ENCODE peak calls at places on chromosomes 16 and 17, in seven cellular contexts. V, Z, P, X, D, I and J are unnamed samples.

GRCh38 chr16:73047536-73048291 is at the start of gene ZFHX3:
- DNase-seq in V (peak; percentile 87), Z (peak; percentile 75), P (peak; percentile 73), X (peak; percentile 82), D (peak; percentile 84), I (peak; percentile 33), J (peak; percentile 85)

GRCh38 chr16:2912330-2913199 is 834 bp downstream of the FLYWCH1 start:
- DNase-seq in V (peak; percentile 56), Z (peak; percentile 25), P (peak; percentile 70), X (peak; percentile 30), D (no peak), I (no peak), J (no peak)

GRCh38 chr16:89621136-89621697 is 7.8 kb downstream of the DPEP1 start:
- DNase-seq in V (no peak), Z (no peak), P (no peak), X (no peak), D (no peak), I (no peak), J (no peak)

GRCh38 chr17:40956401-40957254 is 10.1 kb downstream of the KRT39 start:
- DNase-seq in V (no peak), Z (peak; percentile 33), P (peak; percentile 96), X (no peak), D (no peak), I (peak; percentile 100), J (no peak)

GRCh38 chr17:8941520-8941919 is 24.0 kb downstream of the PIK3R5 start:
- DNase-seq in V (no peak), Z (no peak), P (no peak), X (no peak), D (no peak), I (no peak), J (no peak)

GRCh38 chr17:72373910-72374741 is 253.3 kb downstream of the SOX9 start:
- DNase-seq in V (no peak), Z (no peak), P (no peak), X (no peak), D (no peak), I (no peak), J (peak; percentile 13)

GRCh38 chr16:28824548-28824973 is 1.8 kb downstream of the ATXN2L start:
- DNase-seq in V (no peak), Z (no peak), P (no peak), X (no peak), D (no peak), I (no peak), J (no peak)

GRCh38 chr16:55035037-55035436 is 104.4 kb downstream of the IRX5 start:
- DNase-seq in V (peak; percentile 90), Z (peak; percentile 9), P (no peak), X (peak; percentile 63), D (no peak), I (peak; percentile 28), J (no peak)

GRCh38 chr16:3950343-3951193 is 70.1 kb upstream of the CREBBP start:
- DNase-seq in V (no peak), Z (peak; percentile 80), P (peak; percentile 99), X (peak; percentile 43), D (peak; percentile 92), I (peak; percentile 76), J (peak; percentile 53)

GRCh38 chr16:11323551-11324336 is 21.5 kb upstream of the RMI2 start:
- DNase-seq in V (no peak), Z (no peak), P (no peak), X (no peak), D (no peak), I (no peak), J (no peak)

GRCh38 chr17:5526821-5527598 is 40.6 kb downstream of the MIS12 start:
- DNase-seq in V (no peak), Z (peak; percentile 69), P (peak; percentile 97), X (no peak), D (peak; percentile 63), I (peak; percentile 94), J (no peak)

GRCh38 chr16:3698941-3699340 is 18.4 kb downstream of the TRAP1 start:
- DNase-seq in V (no peak), Z (no peak), P (no peak), X (no peak), D (no peak), I (no peak), J (no peak)

GRCh38 chr17:66829386-66829864 is 5.5 kb upstream of the CACNG5 start:
- DNase-seq in V (peak; percentile 92), Z (peak; percentile 40), P (peak; percentile 54), X (peak; percentile 67), D (peak; percentile 27), I (peak; percentile 57), J (peak; percentile 35)

GRCh38 chr17:61380217-61380835 is 19.3 kb upstream of the TBX2 start:
- DNase-seq in V (no peak), Z (no peak), P (no peak), X (no peak), D (peak; percentile 5), I (no peak), J (no peak)

GRCh38 chr16:17312100-17312732 is 158.5 kb downstream of the XYLT1 start:
- DNase-seq in V (no peak), Z (peak; percentile 53), P (no peak), X (peak; percentile 35), D (no peak), I (peak; percentile 28), J (no peak)

GRCh38 chr16:11089504-11090124 is 145.2 kb downstream of the CLEC16A start:
- DNase-seq in V (no peak), Z (peak; percentile 14), P (peak; percentile 31), X (no peak), D (no peak), I (no peak), J (no peak)

GRCh38 chr16:67177743-67178699 is 5.7 kb downstream of the MATCAP1 start:
- DNase-seq in V (peak; percentile 98), Z (peak; percentile 92), P (peak; percentile 51), X (peak; percentile 92), D (peak; percentile 42), I (peak; percentile 92), J (peak; percentile 96)

GRCh38 chr16:59597269-59597668 is 863.2 kb upstream of the GOT2 start:
- DNase-seq in V (no peak), Z (no peak), P (peak; percentile 31), X (no peak), D (no peak), I (no peak), J (no peak)

GRCh38 chr16:3879258-3879886 is 1.1 kb downstream of the CREBBP start:
- DNase-seq in V (peak; percentile 44), Z (no peak), P (no peak), X (no peak), D (no peak), I (no peak), J (no peak)

GRCh38 chr17:72715906-72716572 is 376.4 kb downstream of the SLC39A11 start:
- DNase-seq in V (no peak), Z (peak; percentile 82), P (peak; percentile 96), X (peak; percentile 14), D (no peak), I (peak; percentile 95), J (no peak)

GRCh38 chr17:18315498-18316360 is 636 bp downstream of the SMCR8 start:
- DNase-seq in V (no peak), Z (no peak), P (no peak), X (no peak), D (no peak), I (no peak), J (no peak)

GRCh38 chr17:43457362-43457692 is 26.4 kb upstream of the DHX8 start:
- DNase-seq in V (no peak), Z (no peak), P (no peak), X (no peak), D (no peak), I (no peak), J (no peak)

GRCh38 chr17:68356520-68356919 is 65.2 kb downstream of the ARSG start:
- DNase-seq in V (no peak), Z (no peak), P (no peak), X (no peak), D (no peak), I (no peak), J (no peak)

GRCh38 chr17:71080937-71081336 is 911.6 kb downstream of the KCNJ2 start:
- DNase-seq in V (peak; percentile 63), Z (no peak), P (no peak), X (no peak), D (no peak), I (no peak), J (no peak)

GRCh38 chr17:45784583-45785372 is 658 bp downstream of the CRHR1 start:
- DNase-seq in V (peak; percentile 66), Z (no peak), P (no peak), X (peak; percentile 34), D (no peak), I (no peak), J (no peak)
- H3K4me3 ChIP-seq in V (peak overlapping the region; percentile 89), Z (no peak overlapping the region), P (no peak overlapping the region), X (no peak overlapping the region), D (peak overlapping the region; percentile 52), I (peak overlapping the region; percentile 20), J (peak overlapping the region; percentile 47)

DNA sequence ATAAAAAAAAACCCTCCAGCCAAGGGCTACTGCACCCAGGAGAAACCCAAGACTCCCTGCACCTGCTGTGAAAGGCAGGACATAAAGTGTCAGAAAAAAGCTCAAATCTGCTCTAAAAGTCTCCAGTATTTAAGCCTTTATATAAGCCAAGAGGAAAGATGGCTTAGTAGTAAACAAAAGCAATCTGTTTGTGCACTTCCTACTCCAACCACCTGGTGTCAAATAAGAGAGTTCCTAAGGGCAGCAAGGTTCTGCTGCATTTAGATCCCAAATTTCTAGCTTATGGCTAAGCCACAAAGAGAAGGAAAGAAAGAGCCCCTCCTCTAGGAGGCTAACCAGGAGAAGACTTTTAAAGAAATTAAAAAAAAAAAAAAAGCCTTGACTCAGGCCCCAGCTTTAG is 20.6 kb downstream of the ACSM1 start:
- DNase-seq in V (no peak), Z (no peak), P (no peak), X (no peak), D (no peak), I (no peak), J (no peak)
- TF ChIP-seq CTCF in V (peak; percentile 26), Z (no peak), P (no peak), X (peak; percentile 30), D (no peak), I (no peak), J (no peak)

DNA sequence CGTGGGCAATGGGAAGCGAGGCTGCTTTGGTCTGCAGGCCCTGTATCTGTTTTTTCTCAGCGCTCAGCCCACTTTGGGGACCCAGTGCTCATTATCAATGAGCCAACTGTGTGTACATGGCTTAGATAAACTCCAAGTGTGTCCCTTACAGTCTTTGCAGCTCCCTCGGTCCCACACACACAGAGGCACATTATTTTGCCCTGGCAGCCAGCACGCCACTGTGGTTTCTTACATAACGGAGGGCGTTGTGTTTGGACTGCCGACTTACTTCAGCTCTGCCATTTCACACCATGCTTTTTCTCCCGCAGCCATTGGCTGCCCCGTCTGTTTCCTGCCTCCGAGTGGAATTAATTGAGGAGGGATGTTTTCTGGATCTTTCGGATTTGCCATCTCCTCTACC is 56.5 kb upstream of the CLEC18A start:
- DNase-seq in V (no peak), Z (no peak), P (no peak), X (no peak), D (no peak), I (no peak), J (no peak)
- H3K4me3 ChIP-seq in V (no peak overlapping the region), Z (no peak overlapping the region), P (no peak overlapping the region), X (no peak overlapping the region), D (no peak overlapping the region), I (no peak overlapping the region), J (no peak overlapping the region)

DNA sequence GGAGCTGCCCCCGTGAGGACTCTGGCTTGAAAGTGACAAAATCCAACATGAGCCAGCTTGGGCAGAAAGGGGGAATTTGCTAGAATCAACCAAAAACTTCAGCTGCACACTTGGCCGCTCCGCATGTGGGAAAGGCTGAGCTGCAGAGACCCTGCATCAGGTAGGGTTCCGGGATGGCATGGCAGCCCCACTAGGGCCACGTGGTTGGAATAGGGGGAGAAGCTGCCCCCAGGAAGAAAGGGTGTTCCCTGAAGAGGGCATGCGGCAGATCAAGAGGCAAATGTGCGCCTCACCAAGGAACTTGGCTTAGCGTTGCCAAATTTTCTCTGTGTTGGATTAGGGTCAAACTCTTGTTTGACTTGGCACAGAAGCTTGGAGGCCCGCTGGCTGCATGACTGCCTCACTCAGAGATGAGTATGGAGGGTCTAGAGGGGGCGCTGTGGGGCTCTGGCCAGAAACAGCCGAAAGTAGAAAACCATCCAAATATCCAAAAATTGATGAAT is 29.2 kb upstream of the WFIKKN2 start:
- DNase-seq in V (peak; percentile 73), Z (no peak), P (no peak), X (peak; percentile 37), D (no peak), I (no peak), J (peak; percentile 32)
- TF ChIP-seq CTCF in V (peak; percentile 72), Z (no peak), P (no peak), X (peak; percentile 31), D (no peak), I (no peak), J (peak; percentile 22)